ENCODE peak calls at places on chromosome 1, in nine cellular contexts. Q is psoas muscle, H is amygdala, S is NCI-H226, C is GM04503, R is upper lobe of right lung, M is fibroblast of mammary gland, P is skeletal muscle cell, V is non-pigmented ciliary epithelial cell. O is an unnamed sample.

GRCh38 chr1:160007577-160008200 is 24.1 kb downstream of the PIGM start:
- DNase-seq in P (no peak), C (no peak), S (no peak), M (peak; percentile 38), H (no peak), V (no peak), Q (no peak), R (no peak), O (no peak)

GRCh38 chr1:221069178-221069903 is 190.1 kb downstream of the HLX start:
- DNase-seq in Q (no peak), H (no peak), C (no peak), S (no peak), P (no peak), R (no peak), V (no peak), M (no peak), O (no peak)

GRCh38 chr1:3905266-3905952 is 5.3 kb upstream of the C1orf174 start:
- DNase-seq in C (no peak), R (peak; percentile 40), H (no peak), V (no peak), P (no peak), Q (no peak), M (no peak), S (no peak), O (peak; percentile 60)

GRCh38 chr1:117312453-117313138 is 54.7 kb upstream of the MAN1A2 start:
- DNase-seq in Q (no peak), H (no peak), M (peak; percentile 56), S (peak; percentile 29), P (no peak), V (peak; percentile 6), C (peak; percentile 25), R (no peak), O (no peak)

GRCh38 chr1:73033637-73034036 is 751.3 kb upstream of the NEGR1 start:
- DNase-seq in Q (no peak), V (no peak), S (no peak), R (no peak), P (no peak), H (no peak), C (no peak), M (no peak), O (no peak)

GRCh38 chr1:4736254-4736653 is 81.8 kb downstream of the AJAP1 start:
- DNase-seq in Q (no peak), R (no peak), V (no peak), C (no peak), S (no peak), M (no peak), P (no peak), H (no peak), O (no peak)

GRCh38 chr1:63563745-63564144 is 29.5 kb upstream of the PGM1 start:
- DNase-seq in M (no peak), V (no peak), H (no peak), R (no peak), P (no peak), Q (no peak), C (no peak), S (no peak), O (no peak)

GRCh38 chr1:27133158-27133557 is 21.8 kb downstream of the SLC9A1 start:
- DNase-seq in M (no peak), P (no peak), Q (no peak), H (no peak), V (no peak), S (no peak), R (no peak), C (no peak), O (no peak)

GRCh38 chr1:217140041-217140901 is 417.0 kb upstream of the ESRRG start:
- DNase-seq in R (no peak), P (no peak), Q (no peak), S (no peak), V (no peak), H (no peak), M (no peak), C (no peak), O (no peak)

GRCh38 chr1:74388855-74389254 is 123.6 kb downstream of the LRRC53 start:
- DNase-seq in C (no peak), H (no peak), M (no peak), R (no peak), V (no peak), P (no peak), Q (no peak), S (no peak), O (no peak)

GRCh38 chr1:247111636-247112478 is 7.7 kb upstream of the ZNF669 start:
- DNase-seq in C (no peak), P (no peak), S (peak; percentile 21), R (peak; percentile 88), Q (peak; percentile 79), M (peak; percentile 43), H (no peak), V (no peak), O (no peak)

GRCh38 chr1:79353224-79353623 is 346.7 kb upstream of the ADGRL4 start:
- DNase-seq in Q (no peak), C (no peak), P (peak; percentile 28), H (no peak), V (peak; percentile 22), S (peak; percentile 59), M (peak; percentile 83), R (no peak), O (no peak)

GRCh38 chr1:21117159-21117953 is 59.3 kb downstream of the EIF4G3 start:
- DNase-seq in V (no peak), C (no peak), P (no peak), R (no peak), M (no peak), Q (no peak), S (no peak), H (peak; percentile 34), O (no peak)

GRCh38 chr1:10515627-10516026 is 40.9 kb downstream of the PEX14 start:
- DNase-seq in R (no peak), C (no peak), P (no peak), H (no peak), V (no peak), Q (no peak), M (no peak), S (no peak), O (no peak)

GRCh38 chr1:53572061-53572801 is 113.0 kb downstream of the DMRTB1 start:
- DNase-seq in Q (no peak), M (no peak), H (peak; percentile 10), C (peak; percentile 62), S (no peak), P (no peak), V (peak; percentile 55), R (peak; percentile 55), O (peak; percentile 87)

GRCh38 chr1:61424382-61424781 is 300.6 kb downstream of the TM2D1 start:
- DNase-seq in C (no peak), P (no peak), M (no peak), R (no peak), H (no peak), S (no peak), Q (no peak), V (no peak), O (no peak)

GRCh38 chr1:168096296-168097165 is 40.2 kb downstream of the GPR161 start:
- DNase-seq in V (no peak), C (no peak), R (no peak), H (no peak), Q (no peak), S (no peak), M (no peak), P (no peak), O (no peak)

O was measured in chondrocyte.